ENCODE peak calls at places on chromosomes 1 and 21, in ten cellular contexts. One of them, this sample, is unnamed.

GRCh38 chr21:25561668-25562641 is 45.3 kb downstream of the MRPL39 start:
- DNase-seq in heart right ventricle: peak; percentile 31
- DNase-seq in fibroblast of lung: peak; percentile 82
- DNase-seq in AG10803: peak; percentile 67
- DNase-seq in HFF-Myc: peak; percentile 30
- DNase-seq in AG04450: peak; percentile 27
- DNase-seq in WERI-Rb-1: no peak
- DNase-seq in foreskin fibroblast: peak; percentile 76
- DNase-seq in lung: peak; percentile 51
- DNase-seq in mammary epithelial cell: no peak
- DNase-seq in this sample: peak; percentile 11

GRCh38 chr1:174991473-174991872 is 8.3 kb upstream of the CACYBP start:
- DNase-seq in fibroblast of lung: peak; percentile 39
- DNase-seq in WERI-Rb-1: no peak
- DNase-seq in mammary epithelial cell: no peak
- DNase-seq in foreskin fibroblast: no peak
- DNase-seq in heart right ventricle: no peak
- DNase-seq in lung: no peak
- DNase-seq in AG04450: no peak
- DNase-seq in HFF-Myc: no peak
- DNase-seq in AG10803: no peak
- DNase-seq in this sample: no peak

GRCh38 chr1:41480204-41481108 is 4.0 kb downstream of the EDN2 start:
- DNase-seq in WERI-Rb-1: no peak
- DNase-seq in heart right ventricle: no peak
- DNase-seq in HFF-Myc: no peak
- DNase-seq in mammary epithelial cell: no peak
- DNase-seq in fibroblast of lung: no peak
- DNase-seq in AG10803: no peak
- DNase-seq in lung: no peak
- DNase-seq in AG04450: no peak
- DNase-seq in foreskin fibroblast: no peak
- DNase-seq in this sample: no peak

GRCh38 chr21:42630626-42631025 is 22.8 kb upstream of the PDE9A start:
- DNase-seq in AG10803: no peak
- DNase-seq in foreskin fibroblast: no peak
- DNase-seq in lung: no peak
- DNase-seq in WERI-Rb-1: no peak
- DNase-seq in AG04450: no peak
- DNase-seq in fibroblast of lung: no peak
- DNase-seq in HFF-Myc: no peak
- DNase-seq in heart right ventricle: no peak
- DNase-seq in mammary epithelial cell: no peak
- DNase-seq in this sample: no peak

GRCh38 chr1:3717715-3718601 is 34.3 kb upstream of the CCDC27 start:
- DNase-seq in mammary epithelial cell: no peak
- DNase-seq in heart right ventricle: no peak
- DNase-seq in foreskin fibroblast: no peak
- DNase-seq in WERI-Rb-1: no peak
- DNase-seq in fibroblast of lung: no peak
- DNase-seq in HFF-Myc: no peak
- DNase-seq in AG04450: no peak
- DNase-seq in AG10803: no peak
- DNase-seq in lung: no peak
- DNase-seq in this sample: no peak

GRCh38 chr1:154961497-154962237 is at the start of gene PYGO2:
- DNase-seq in foreskin fibroblast: peak; percentile 78
- DNase-seq in WERI-Rb-1: peak; percentile 97
- DNase-seq in lung: peak; percentile 81
- DNase-seq in AG10803: peak; percentile 64
- DNase-seq in mammary epithelial cell: peak; percentile 81
- DNase-seq in fibroblast of lung: peak; percentile 80
- DNase-seq in HFF-Myc: no peak
- DNase-seq in heart right ventricle: peak; percentile 83
- DNase-seq in AG04450: no peak
- DNase-seq in this sample: no peak

GRCh38 chr1:214187152-214187900 is 93.6 kb upstream of the SMYD2 start:
- DNase-seq in mammary epithelial cell: no peak
- DNase-seq in foreskin fibroblast: no peak
- DNase-seq in WERI-Rb-1: peak; percentile 69
- DNase-seq in heart right ventricle: no peak
- DNase-seq in AG04450: no peak
- DNase-seq in AG10803: no peak
- DNase-seq in fibroblast of lung: peak; percentile 8
- DNase-seq in lung: no peak
- DNase-seq in HFF-Myc: no peak
- DNase-seq in this sample: no peak

GRCh38 chr1:24289937-24290595 is 29.1 kb upstream of the GRHL3 start:
- DNase-seq in AG04450: peak; percentile 43
- DNase-seq in mammary epithelial cell: peak; percentile 91
- DNase-seq in foreskin fibroblast: peak; percentile 74
- DNase-seq in heart right ventricle: peak; percentile 85
- DNase-seq in HFF-Myc: peak; percentile 52
- DNase-seq in fibroblast of lung: peak; percentile 93
- DNase-seq in WERI-Rb-1: no peak
- DNase-seq in lung: peak; percentile 91
- DNase-seq in AG10803: peak; percentile 94
- DNase-seq in this sample: no peak

GRCh38 chr1:198915327-198916231 is 276.7 kb downstream of the PTPRC start:
- DNase-seq in heart right ventricle: no peak
- DNase-seq in HFF-Myc: no peak
- DNase-seq in AG10803: no peak
- DNase-seq in AG04450: no peak
- DNase-seq in fibroblast of lung: no peak
- DNase-seq in lung: no peak
- DNase-seq in WERI-Rb-1: no peak
- DNase-seq in foreskin fibroblast: no peak
- DNase-seq in mammary epithelial cell: no peak
- DNase-seq in this sample: no peak

GRCh38 chr1:36787312-36787711 is 247.0 kb downstream of the GRIK3 start:
- DNase-seq in lung: no peak
- DNase-seq in foreskin fibroblast: no peak
- DNase-seq in fibroblast of lung: no peak
- DNase-seq in AG04450: no peak
- DNase-seq in WERI-Rb-1: no peak
- DNase-seq in mammary epithelial cell: no peak
- DNase-seq in AG10803: no peak
- DNase-seq in heart right ventricle: no peak
- DNase-seq in HFF-Myc: no peak
- DNase-seq in this sample: no peak

GRCh38 chr1:93331412-93331811 is 14.3 kb upstream of the DR1 start:
- DNase-seq in heart right ventricle: no peak
- DNase-seq in AG04450: no peak
- DNase-seq in lung: no peak
- DNase-seq in AG10803: peak; percentile 43
- DNase-seq in WERI-Rb-1: no peak
- DNase-seq in HFF-Myc: no peak
- DNase-seq in fibroblast of lung: peak; percentile 43
- DNase-seq in mammary epithelial cell: no peak
- DNase-seq in foreskin fibroblast: no peak
- DNase-seq in this sample: no peak

GRCh38 chr1:207888647-207889046 is 22.3 kb downstream of the CD34 start:
- DNase-seq in AG10803: peak; percentile 89
- DNase-seq in HFF-Myc: no peak
- DNase-seq in mammary epithelial cell: peak; percentile 29
- DNase-seq in foreskin fibroblast: peak; percentile 35
- DNase-seq in fibroblast of lung: peak; percentile 45
- DNase-seq in heart right ventricle: no peak
- DNase-seq in WERI-Rb-1: no peak
- DNase-seq in AG04450: no peak
- DNase-seq in lung: no peak
- DNase-seq in this sample: peak; percentile 32
- TF ChIP-seq CTCF in AG10803: peak; percentile 41
- TF ChIP-seq CTCF in HFF-Myc: no peak
- TF ChIP-seq CTCF in mammary epithelial cell: no peak
- TF ChIP-seq CTCF in foreskin fibroblast: peak; percentile 11
- TF ChIP-seq CTCF in fibroblast of lung: peak; percentile 10
- TF ChIP-seq CTCF in heart right ventricle: no peak
- TF ChIP-seq CTCF in WERI-Rb-1: peak; percentile 61
- TF ChIP-seq CTCF in AG04450: peak; percentile 7
- TF ChIP-seq CTCF in lung: no peak
- TF ChIP-seq CTCF in this sample: peak; percentile 29

DNA sequence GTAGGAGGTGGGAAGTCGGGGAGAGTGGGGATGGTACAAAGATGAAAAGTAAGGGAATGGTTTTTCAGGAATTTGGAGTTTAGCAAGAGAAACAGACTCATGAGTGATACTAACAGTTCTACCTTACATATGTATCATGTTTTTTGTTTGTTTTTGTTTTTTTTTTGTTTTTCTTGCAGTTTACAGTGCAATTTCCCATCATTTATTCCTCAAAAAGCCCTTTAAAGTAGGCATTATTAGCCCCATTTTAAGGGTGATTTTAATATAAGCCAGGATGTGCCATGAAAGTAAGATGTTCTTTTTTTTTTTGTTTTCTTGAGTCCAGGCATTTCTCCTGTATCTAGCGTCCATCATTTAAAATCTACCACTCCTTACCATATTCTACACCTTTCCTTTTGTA is 13.8 kb upstream of the TRIM45 start:
- DNase-seq in HFF-Myc: no peak
- DNase-seq in lung: no peak
- DNase-seq in AG04450: no peak
- DNase-seq in fibroblast of lung: no peak
- DNase-seq in foreskin fibroblast: no peak
- DNase-seq in heart right ventricle: no peak
- DNase-seq in mammary epithelial cell: no peak
- DNase-seq in WERI-Rb-1: no peak
- DNase-seq in AG10803: no peak
- DNase-seq in this sample: no peak
- H3K4me3 ChIP-seq in HFF-Myc: no peak overlapping the region
- H3K4me3 ChIP-seq in lung: no peak overlapping the region
- H3K4me3 ChIP-seq in AG04450: no peak overlapping the region
- H3K4me3 ChIP-seq in fibroblast of lung: no peak overlapping the region
- H3K4me3 ChIP-seq in foreskin fibroblast: no peak overlapping the region
- H3K4me3 ChIP-seq in heart right ventricle: no peak overlapping the region
- H3K4me3 ChIP-seq in mammary epithelial cell: no peak overlapping the region
- H3K4me3 ChIP-seq in WERI-Rb-1: no peak overlapping the region
- H3K4me3 ChIP-seq in AG10803: no peak overlapping the region
- H3K4me3 ChIP-seq in this sample: no peak overlapping the region

GRCh38 chr1:56411484-56412180 is 167.7 kb downstream of the PLPP3 start:
- DNase-seq in foreskin fibroblast: no peak
- DNase-seq in AG04450: no peak
- DNase-seq in lung: no peak
- DNase-seq in mammary epithelial cell: no peak
- DNase-seq in AG10803: peak; percentile 89
- DNase-seq in WERI-Rb-1: no peak
- DNase-seq in HFF-Myc: no peak
- DNase-seq in heart right ventricle: peak; percentile 71
- DNase-seq in fibroblast of lung: peak; percentile 71
- DNase-seq in this sample: no peak
- TF ChIP-seq CTCF in foreskin fibroblast: no peak
- TF ChIP-seq CTCF in AG04450: no peak
- TF ChIP-seq CTCF in lung: no peak
- TF ChIP-seq CTCF in mammary epithelial cell: no peak
- TF ChIP-seq CTCF in AG10803: peak; percentile 56
- TF ChIP-seq CTCF in WERI-Rb-1: no peak
- TF ChIP-seq CTCF in HFF-Myc: no peak
- TF ChIP-seq CTCF in heart right ventricle: no peak
- TF ChIP-seq CTCF in fibroblast of lung: peak; percentile 16
- TF ChIP-seq CTCF in this sample: no peak

GRCh38 chr1:200043330-200043668 is 15.8 kb downstream of the NR5A2 start:
- DNase-seq in fibroblast of lung: no peak
- DNase-seq in lung: no peak
- DNase-seq in foreskin fibroblast: no peak
- DNase-seq in heart right ventricle: no peak
- DNase-seq in WERI-Rb-1: no peak
- DNase-seq in AG04450: no peak
- DNase-seq in AG10803: no peak
- DNase-seq in HFF-Myc: no peak
- DNase-seq in mammary epithelial cell: no peak
- DNase-seq in this sample: no peak
- H3K4me3 ChIP-seq in fibroblast of lung: no peak overlapping the region
- H3K4me3 ChIP-seq in lung: no peak overlapping the region
- H3K4me3 ChIP-seq in foreskin fibroblast: no peak overlapping the region
- H3K4me3 ChIP-seq in heart right ventricle: peak overlapping the region; percentile 64
- H3K4me3 ChIP-seq in WERI-Rb-1: peak overlapping the region; percentile 37
- H3K4me3 ChIP-seq in AG04450: no peak overlapping the region
- H3K4me3 ChIP-seq in AG10803: peak overlapping the region; percentile 67
- H3K4me3 ChIP-seq in HFF-Myc: no peak overlapping the region
- H3K4me3 ChIP-seq in mammary epithelial cell: no peak overlapping the region
- H3K4me3 ChIP-seq in this sample: no peak overlapping the region

GRCh38 chr1:222127526-222128152 is 385.8 kb upstream of the DUSP10 start:
- DNase-seq in HFF-Myc: no peak
- DNase-seq in AG10803: no peak
- DNase-seq in AG04450: no peak
- DNase-seq in fibroblast of lung: no peak
- DNase-seq in mammary epithelial cell: no peak
- DNase-seq in lung: no peak
- DNase-seq in foreskin fibroblast: no peak
- DNase-seq in heart right ventricle: no peak
- DNase-seq in WERI-Rb-1: no peak
- DNase-seq in this sample: no peak

GRCh38 chr1:222126052-222126451 is 384.2 kb upstream of the DUSP10 start:
- DNase-seq in lung: no peak
- DNase-seq in foreskin fibroblast: no peak
- DNase-seq in heart right ventricle: no peak
- DNase-seq in WERI-Rb-1: no peak
- DNase-seq in HFF-Myc: no peak
- DNase-seq in mammary epithelial cell: no peak
- DNase-seq in AG04450: no peak
- DNase-seq in AG10803: no peak
- DNase-seq in fibroblast of lung: no peak
- DNase-seq in this sample: no peak

GRCh38 chr1:222129041-222129440 is 387.2 kb upstream of the DUSP10 start:
- DNase-seq in HFF-Myc: no peak
- DNase-seq in heart right ventricle: no peak
- DNase-seq in lung: no peak
- DNase-seq in WERI-Rb-1: no peak
- DNase-seq in mammary epithelial cell: no peak
- DNase-seq in fibroblast of lung: no peak
- DNase-seq in AG10803: no peak
- DNase-seq in AG04450: no peak
- DNase-seq in foreskin fibroblast: no peak
- DNase-seq in this sample: no peak

GRCh38 chr1:222127096-222127495 is 385.2 kb upstream of the DUSP10 start:
- DNase-seq in mammary epithelial cell: no peak
- DNase-seq in heart right ventricle: no peak
- DNase-seq in WERI-Rb-1: no peak
- DNase-seq in fibroblast of lung: no peak
- DNase-seq in foreskin fibroblast: no peak
- DNase-seq in AG04450: no peak
- DNase-seq in AG10803: no peak
- DNase-seq in HFF-Myc: no peak
- DNase-seq in lung: no peak
- DNase-seq in this sample: no peak

DNA sequence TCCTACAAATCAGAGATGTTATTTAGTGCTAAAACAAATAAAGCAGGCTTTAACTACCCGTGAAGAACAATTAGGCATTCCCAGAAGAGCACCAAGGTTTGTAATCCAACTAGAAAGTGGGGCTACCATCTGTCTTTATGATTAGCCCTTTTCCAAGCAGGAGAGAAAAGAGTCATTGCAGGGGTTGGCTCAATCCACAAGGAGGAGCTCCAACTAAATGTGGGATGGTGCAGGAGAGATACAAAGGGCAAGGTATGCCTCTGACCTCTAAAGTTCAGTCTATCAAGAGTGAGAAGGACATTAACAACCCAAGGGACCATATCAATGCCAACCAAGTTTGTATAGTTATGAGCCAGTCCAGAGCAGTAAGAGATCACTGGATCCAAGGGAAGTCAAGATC is 382.7 kb upstream of the DUSP10 start:
- DNase-seq in lung: no peak
- DNase-seq in AG04450: no peak
- DNase-seq in fibroblast of lung: no peak
- DNase-seq in HFF-Myc: no peak
- DNase-seq in AG10803: no peak
- DNase-seq in foreskin fibroblast: no peak
- DNase-seq in heart right ventricle: no peak
- DNase-seq in WERI-Rb-1: no peak
- DNase-seq in mammary epithelial cell: no peak
- DNase-seq in this sample: no peak
- TF ChIP-seq CTCF in lung: no peak
- TF ChIP-seq CTCF in AG04450: no peak
- TF ChIP-seq CTCF in fibroblast of lung: peak; percentile 11
- TF ChIP-seq CTCF in HFF-Myc: peak; percentile 44
- TF ChIP-seq CTCF in AG10803: peak; percentile 32
- TF ChIP-seq CTCF in foreskin fibroblast: peak; percentile 31
- TF ChIP-seq CTCF in heart right ventricle: no peak
- TF ChIP-seq CTCF in WERI-Rb-1: peak; percentile 28
- TF ChIP-seq CTCF in mammary epithelial cell: peak; percentile 71
- TF ChIP-seq CTCF in this sample: peak; percentile 39